ENCODE peak calls at places on chromosome 4, in eight cellular contexts. U, Z, E, J, R, O, I and X are unnamed samples.

GRCh38 chr4:147683172-147683571 is 791 bp downstream of the PRMT9 start:
- DNase-seq in J (no peak), E (peak), R (peak), U (peak), I (no peak), Z (no peak), O (no peak), X (no peak)

GRCh38 chr4:42151568-42152506 is 618 bp downstream of the BEND4 start:
- DNase-seq in J (no peak), R (no peak), I (peak), Z (no peak), O (peak), E (peak), U (peak), X (peak)

GRCh38 chr4:2746891-2747695 is 9.0 kb downstream of the TNIP2 start:
- DNase-seq in E (no peak), O (no peak), I (no peak), J (no peak), U (no peak), R (no peak), Z (no peak), X (no peak)

GRCh38 chr4:38101563-38101962 is 141.4 kb downstream of the PTTG2 start:
- DNase-seq in R (no peak), U (no peak), J (no peak), O (no peak), Z (no peak), I (no peak), E (no peak), X (no peak)

GRCh38 chr4:10730590-10730989 is 46.0 kb upstream of the CLNK start:
- DNase-seq in U (no peak), O (no peak), I (no peak), E (peak), J (no peak), R (no peak), Z (no peak), X (no peak)

GRCh38 chr4:71406459-71406963 is 67.7 kb downstream of the SLC4A4 start:
- DNase-seq in U (no peak), J (no peak), R (no peak), Z (no peak), O (peak), I (no peak), E (no peak), X (no peak)

GRCh38 chr4:86449746-86450145 is 89.9 kb upstream of the MAPK10 start:
- DNase-seq in Z (no peak), E (no peak), J (no peak), U (no peak), I (no peak), O (no peak), R (no peak), X (no peak)

GRCh38 chr4:54840992-54841768 is 183.4 kb downstream of the KIT start:
- DNase-seq in E (no peak), U (no peak), J (no peak), Z (no peak), I (no peak), R (no peak), O (no peak), X (no peak)

GRCh38 chr4:158255727-158256324 is 45.5 kb downstream of the TMEM144 start:
- DNase-seq in J (no peak), Z (no peak), E (peak), I (no peak), R (no peak), O (peak), U (no peak), X (no peak)

GRCh38 chr4:41145571-41146078 is 68.7 kb downstream of the APBB2 start:
- DNase-seq in O (no peak), J (no peak), R (no peak), U (no peak), Z (no peak), I (no peak), E (no peak), X (no peak)

GRCh38 chr4:156113138-156113537 is 159.5 kb upstream of the CTSO start:
- DNase-seq in U (no peak), R (no peak), I (no peak), O (no peak), Z (no peak), E (no peak), J (no peak), X (no peak)

GRCh38 chr4:14566518-14566917 is 435.8 kb upstream of the CPEB2 start:
- DNase-seq in E (no peak), Z (no peak), I (no peak), O (no peak), U (no peak), R (no peak), J (no peak), X (no peak)

GRCh38 chr4:74540193-74540592 is 95.3 kb downstream of the AREG start:
- DNase-seq in O (no peak), U (no peak), Z (no peak), E (no peak), I (no peak), J (no peak), R (no peak), X (no peak)

GRCh38 chr4:71366776-71367175 is 28.0 kb downstream of the SLC4A4 start:
- DNase-seq in O (no peak), I (no peak), E (no peak), U (no peak), J (no peak), Z (no peak), R (peak), X (no peak)

GRCh38 chr4:173153445-173153844 is 15.2 kb upstream of the GALNT7 start:
- DNase-seq in O (no peak), J (no peak), E (no peak), I (no peak), U (no peak), R (no peak), Z (no peak), X (no peak)

DNA sequence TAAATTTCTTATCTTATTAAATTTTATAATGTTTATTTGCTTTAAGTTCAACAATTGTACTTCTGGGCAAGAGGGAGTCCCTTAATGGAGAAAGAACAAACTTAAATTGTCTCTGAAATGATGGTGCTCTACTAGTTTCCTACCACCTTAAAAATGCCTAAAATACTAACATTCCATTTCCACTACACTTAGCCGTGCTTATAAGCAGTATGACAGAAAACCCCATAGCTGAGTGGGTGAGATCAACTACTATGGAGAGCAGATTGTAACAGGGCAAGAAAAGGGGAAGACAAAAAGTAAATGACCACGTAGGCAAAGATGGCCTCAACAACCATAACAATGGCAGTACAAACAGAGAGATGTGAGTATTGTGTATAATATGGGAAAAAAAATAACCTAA is 35.0 kb downstream of the RFC1 start:
- DNase-seq in J (no peak), I (no peak), U (no peak), E (no peak), R (no peak), O (no peak), Z (no peak), X (no peak)
- TF ChIP-seq CTCF in J (no peak), I (no peak), U (no peak), E (no peak), R (no peak), O (no peak), Z (no peak), X (no peak)

DNA sequence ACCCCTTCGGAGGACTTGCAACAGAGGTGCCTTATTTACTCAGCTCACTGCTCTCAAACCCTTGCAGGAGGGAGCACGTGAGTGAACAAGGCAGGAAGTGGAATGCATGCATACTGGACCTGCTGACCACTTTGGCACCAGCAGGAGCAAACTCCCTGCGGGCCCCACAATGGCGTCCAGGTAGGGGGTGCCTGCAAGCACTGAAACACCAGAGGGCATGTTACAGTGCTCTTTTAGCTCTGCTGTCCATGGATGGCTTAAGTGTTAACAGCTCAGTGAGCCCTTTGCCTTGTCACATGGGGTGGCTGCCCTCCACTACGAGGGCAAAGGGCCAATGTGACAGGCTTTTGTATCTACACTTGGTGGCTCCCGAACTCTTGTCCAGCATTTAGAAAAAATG is 199.5 kb upstream of the UGT8 start:
- DNase-seq in R (no peak), O (no peak), I (no peak), U (no peak), Z (no peak), E (no peak), J (no peak), X (no peak)
- TF ChIP-seq CTCF in R (no peak), O (no peak), I (peak), U (no peak), Z (no peak), E (no peak), J (no peak), X (no peak)

DNA sequence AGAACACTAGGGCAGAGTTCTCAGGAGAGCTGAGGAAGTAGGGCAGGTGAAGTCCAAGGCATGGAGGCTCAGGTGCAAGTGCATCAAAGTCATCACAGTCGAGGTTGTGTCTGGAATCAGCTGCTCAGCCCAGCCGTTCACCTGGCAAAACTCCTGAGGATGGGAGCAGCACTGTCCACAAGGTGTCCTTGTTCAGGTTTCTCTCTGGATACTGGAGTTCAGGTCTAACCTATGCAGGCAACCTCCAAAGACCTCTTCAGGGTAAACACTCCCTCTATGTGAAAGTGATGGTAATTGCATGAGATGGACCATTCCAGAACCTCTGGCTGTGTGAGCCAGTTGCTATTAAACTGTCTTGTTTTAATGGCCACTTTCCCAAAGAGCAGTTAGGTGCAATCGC is 120.2 kb upstream of the PSAPL1 start:
- DNase-seq in Z (no peak), U (no peak), I (no peak), E (no peak), O (no peak), J (no peak), R (no peak), X (no peak)
- TF ChIP-seq CTCF in Z (no peak), U (no peak), I (no peak), E (no peak), O (no peak), J (no peak), R (no peak), X (no peak)

GRCh38 chr4:7721984-7722551 is 217.6 kb downstream of the AFAP1 start:
- DNase-seq in U (no peak), Z (no peak), I (no peak), R (no peak), E (no peak), J (no peak), O (peak), X (no peak)
- TF ChIP-seq CTCF in U (no peak), Z (no peak), I (no peak), R (no peak), E (no peak), J (no peak), O (no peak), X (no peak)